ENCODE peak calls at places on chromosomes 13 and 19, in four cellular contexts. J, E, G and F are unnamed samples.

GRCh38 chr19:28577199-28577598 is 635.8 kb downstream of the UQCRFS1 start:
- DNase-seq in J (peak; percentile 36), E (no peak), G (no peak), F (no peak)

GRCh38 chr19:38739440-38740251 is 4.6 kb downstream of the CAPN12 start:
- DNase-seq in J (peak; percentile 73), E (no peak), G (no peak), F (no peak)

GRCh38 chr19:5560156-5560555 is 7.6 kb downstream of the TINCR start:
- DNase-seq in J (no peak), E (no peak), G (no peak), F (no peak)

GRCh38 chr19:3452456-3453068 is 27.8 kb downstream of the SMIM24 start:
- DNase-seq in J (no peak), E (no peak), G (no peak), F (no peak)

GRCh38 chr13:97490702-97491307 is 56.8 kb downstream of the RAP2A start:
- DNase-seq in J (no peak), E (no peak), G (no peak), F (no peak)

GRCh38 chr19:16888629-16889371 is at the start of gene F2RL3:
- DNase-seq in J (peak; percentile 86), E (peak; percentile 70), G (peak; percentile 73), F (no peak)

GRCh38 chr13:26707122-26708006 is 53.2 kb downstream of the GPR12 start:
- DNase-seq in J (no peak), E (no peak), G (no peak), F (peak; percentile 9)

GRCh38 chr19:44697670-44698034 is 1.3 kb upstream of the CEACAM16 start:
- DNase-seq in J (no peak), E (no peak), G (no peak), F (no peak)

GRCh38 chr19:44002566-44003460 is at the start of gene ZNF230:
- DNase-seq in J (peak; percentile 95), E (peak; percentile 93), G (peak; percentile 91), F (peak; percentile 91)

GRCh38 chr13:44368062-44368591 is 5.5 kb upstream of the SERP2 start:
- DNase-seq in J (no peak), E (no peak), G (no peak), F (no peak)

GRCh38 chr19:17751103-17751911 is at the start of gene FCHO1:
- DNase-seq in J (peak; percentile 95), E (peak; percentile 80), G (peak; percentile 90), F (no peak)

GRCh38 chr13:91329736-91330135 is 17.8 kb upstream of the MIR17HG start:
- DNase-seq in J (no peak), E (no peak), G (no peak), F (no peak)

GRCh38 chr19:5097959-5098623 is 129.2 kb downstream of the KDM4B start:
- DNase-seq in J (no peak), E (no peak), G (no peak), F (no peak)

GRCh38 chr13:93248627-93249047 is 22.0 kb downstream of the GPC6 start:
- DNase-seq in J (no peak), E (no peak), G (no peak), F (peak; percentile 79)

GRCh38 chr19:7257148-7258041 is 36.8 kb downstream of the INSR start:
- DNase-seq in J (peak; percentile 75), E (peak; percentile 24), G (no peak), F (no peak)

GRCh38 chr19:52410276-52410675 is 12.6 kb downstream of the ZNF528 start:
- DNase-seq in J (no peak), E (no peak), G (no peak), F (no peak)

GRCh38 chr13:65907656-65908441 is 1322.3 kb downstream of the PCDH9 start:
- DNase-seq in J (no peak), E (no peak), G (no peak), F (no peak)

GRCh38 chr19:6373813-6374108 is 1.2 kb downstream of the ALKBH7 start:
- DNase-seq in J (no peak), E (no peak), G (no peak), F (no peak)

GRCh38 chr19:33804021-33804799 is 7.5 kb downstream of the KCTD15 start:
- DNase-seq in J (no peak), E (peak; percentile 94), G (peak; percentile 86), F (peak; percentile 57)

DNA sequence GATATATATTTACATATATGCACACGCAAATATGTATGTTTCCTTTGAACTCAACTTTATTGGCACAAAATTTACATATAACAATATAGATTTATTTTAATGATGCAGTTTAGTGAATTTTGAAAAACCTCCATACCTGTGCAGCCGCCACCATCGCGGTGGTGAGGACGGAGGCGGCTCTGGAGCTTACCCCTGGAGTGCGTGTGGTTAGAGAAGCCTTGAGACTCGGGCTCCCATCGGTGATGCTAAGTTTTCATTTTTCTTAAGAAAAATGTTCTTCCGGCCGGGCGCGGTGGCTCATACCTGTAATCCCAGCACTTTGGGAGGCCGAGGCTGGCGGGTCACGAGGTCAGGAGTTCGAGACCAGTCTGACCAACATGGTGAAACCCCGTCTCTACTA is 31.8 kb downstream of the GJA3 start:
- DNase-seq in J (no peak), E (no peak), G (no peak), F (no peak)
- H3K4me3 ChIP-seq in J (no peak overlapping the region), E (no peak overlapping the region), G (no peak overlapping the region), F (no peak overlapping the region)

GRCh38 chr19:40523322-40524047 is 53.2 kb upstream of the SHKBP1 start:
- DNase-seq in J (peak; percentile 82), E (peak; percentile 88), G (peak; percentile 71), F (no peak)
- TF ChIP-seq CTCF in J (peak; percentile 19), E (peak; percentile 84), G (peak; percentile 53), F (peak; percentile 51)

DNA sequence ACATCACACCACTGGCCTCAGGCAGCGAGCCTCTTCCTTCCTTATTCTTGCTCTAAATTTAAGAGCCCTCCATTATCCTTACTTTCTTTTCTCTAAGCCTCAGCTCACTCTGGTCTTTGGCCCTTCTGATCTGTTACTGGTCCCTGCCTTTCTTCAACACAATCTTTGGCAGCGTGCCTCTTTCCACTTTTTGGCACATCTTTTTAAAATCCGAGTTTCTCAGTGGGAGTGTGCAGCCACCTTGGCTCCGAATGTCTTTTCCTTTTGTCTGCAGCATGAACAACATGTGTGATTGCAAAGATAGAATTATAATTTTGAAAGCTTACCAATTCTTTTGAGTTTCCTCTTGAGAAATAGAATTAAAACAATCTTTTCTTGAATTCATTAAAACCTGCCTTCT is 98.9 kb downstream of the FAM216B start:
- DNase-seq in J (no peak), E (no peak), G (no peak), F (no peak)
- H3K4me3 ChIP-seq in J (no peak overlapping the region), E (no peak overlapping the region), G (no peak overlapping the region), F (no peak overlapping the region)

GRCh38 chr19:40529093-40529954 is 47.3 kb upstream of the SHKBP1 start:
- DNase-seq in J (peak; percentile 97), E (peak; percentile 88), G (peak; percentile 88), F (peak; percentile 23)

GRCh38 chr19:40534148-40534547 is 42.5 kb upstream of the SHKBP1 start:
- DNase-seq in J (no peak), E (no peak), G (no peak), F (no peak)

GRCh38 chr19:40528533-40529092 is 48.1 kb upstream of the SHKBP1 start:
- DNase-seq in J (no peak), E (no peak), G (no peak), F (no peak)

GRCh38 chr19:40530091-40530901 is 46.4 kb upstream of the SHKBP1 start:
- DNase-seq in J (no peak), E (no peak), G (peak; percentile 49), F (no peak)

DNA sequence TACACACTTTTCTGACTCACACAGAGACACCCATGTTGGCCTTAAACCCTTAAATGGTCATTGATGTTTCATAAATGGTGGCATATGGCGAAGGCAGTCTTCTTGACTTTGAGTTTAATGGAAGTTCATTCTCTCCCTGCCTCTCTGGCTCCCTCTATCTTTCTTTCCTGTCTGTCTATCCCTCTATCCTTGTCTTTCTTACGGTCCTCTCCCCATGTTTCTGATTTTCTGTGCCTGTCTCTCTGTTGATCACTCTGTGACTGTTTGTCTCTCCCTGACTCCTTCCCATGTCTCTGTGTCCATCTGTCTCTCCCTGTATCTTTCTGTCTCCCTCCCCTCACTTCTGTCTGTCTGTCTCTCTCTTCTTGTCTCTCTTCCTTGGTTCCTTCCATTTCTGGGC is 43.2 kb upstream of the SHKBP1 start:
- DNase-seq in J (no peak), E (no peak), G (no peak), F (no peak)
- TF ChIP-seq CTCF in J (no peak), E (no peak), G (no peak), F (peak; percentile 26)

DNA sequence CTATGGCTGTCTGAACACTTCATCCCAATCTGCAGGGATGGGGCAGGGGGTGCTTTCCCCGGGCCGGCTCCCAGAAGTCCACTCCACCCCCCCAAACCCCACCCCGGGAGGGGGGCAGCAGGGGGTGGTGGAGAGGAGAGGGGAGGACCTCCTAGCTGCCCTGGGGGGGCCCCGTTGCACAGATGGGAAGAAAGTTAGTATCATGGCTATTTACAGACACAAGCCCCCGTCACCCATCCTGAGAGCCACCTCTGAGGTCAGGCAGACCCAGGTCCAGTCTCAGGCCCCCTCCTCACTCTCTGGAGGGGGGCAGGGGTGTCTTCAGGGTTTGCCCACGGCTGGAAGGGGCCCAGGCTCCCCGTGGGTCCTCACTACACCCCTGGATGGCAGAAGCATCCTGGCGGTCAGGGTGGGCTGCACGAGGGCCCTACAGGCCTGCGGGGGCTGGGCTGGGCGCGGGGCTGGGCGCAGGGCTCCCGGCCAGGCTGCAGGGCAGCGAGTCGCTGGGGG is 5.8 kb upstream of the REXO1 start:
- DNase-seq in J (peak; percentile 81), E (no peak), G (peak; percentile 75), F (no peak)
- H3K4me3 ChIP-seq in J (no peak overlapping the region), E (no peak overlapping the region), G (no peak overlapping the region), F (no peak overlapping the region)